ENCODE peak calls at places on chromosomes 2 and 18, in four cellular contexts. D, E, O and L are unnamed samples.

GRCh38 chr2:226903179-226903578 is 67.3 kb downstream of the RHBDD1 start:
- DNase-seq in O (no peak), E (peak; percentile 66), D (peak; percentile 91), L (peak; percentile 83)

GRCh38 chr2:192885569-192886160 is 690.9 kb upstream of the TMEFF2 start:
- DNase-seq in D (no peak), O (no peak), E (no peak), L (no peak)

GRCh38 chr2:213806125-213806726 is 522.0 kb downstream of the SPAG16 start:
- DNase-seq in D (peak; percentile 59), O (no peak), E (peak; percentile 62), L (peak; percentile 51)

GRCh38 chr2:61662990-61663389 is 124.8 kb upstream of the XPO1 start:
- DNase-seq in D (no peak), O (no peak), E (no peak), L (no peak)

GRCh38 chr2:54423213-54423612 is 32.9 kb upstream of the SPTBN1 start:
- DNase-seq in O (peak; percentile 61), E (no peak), D (no peak), L (no peak)

GRCh38 chr2:26770986-26771586 is 7.0 kb downstream of the SLC35F6 start:
- DNase-seq in D (peak; percentile 89), E (peak; percentile 96), O (peak; percentile 88), L (peak; percentile 83)

GRCh38 chr2:164066095-164066494 is 330.3 kb upstream of the FIGN start:
- DNase-seq in D (no peak), E (no peak), O (no peak), L (no peak)

GRCh38 chr18:74951165-74951760 is 257.7 kb downstream of the PTGR3 start:
- DNase-seq in O (peak; percentile 13), E (peak; percentile 97), D (peak; percentile 97), L (peak; percentile 58)

DNA sequence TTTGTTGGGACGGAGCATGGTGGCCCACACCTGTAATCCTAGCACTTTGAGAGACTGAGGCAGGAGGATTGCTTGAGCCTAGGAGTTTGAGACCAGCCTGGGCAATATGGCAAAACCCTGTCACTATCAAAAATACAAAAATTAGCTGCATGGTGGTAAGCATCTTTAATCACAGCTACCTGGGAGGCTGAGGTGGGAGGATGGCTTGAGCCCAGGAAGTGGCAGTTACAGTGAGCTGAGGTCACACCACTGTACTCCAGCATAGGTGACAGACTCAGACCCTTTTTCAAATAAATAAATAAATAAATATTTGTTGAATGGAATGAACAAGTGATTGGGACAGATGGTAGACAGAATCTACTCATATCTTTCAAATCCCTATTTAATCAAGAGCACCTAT is 5.7 kb upstream of the ITPRIPL1 start:
- DNase-seq in E (no peak), D (no peak), O (no peak), L (no peak)
- H3K4me3 ChIP-seq in E (no peak overlapping the region), D (no peak overlapping the region), O (no peak overlapping the region), L (no peak overlapping the region)

GRCh38 chr18:66553824-66554223 is 50.1 kb downstream of the CDH19 start:
- DNase-seq in E (no peak), D (peak; percentile 67), O (no peak), L (no peak)

GRCh38 chr18:66548747-66549146 is 55.1 kb downstream of the CDH19 start:
- DNase-seq in D (peak; percentile 5), E (no peak), O (no peak), L (no peak)
- TF ChIP-seq CTCF in D (peak; percentile 24), E (no peak), O (no peak), L (no peak)

GRCh38 chr2:187549193-187549592 is 5.0 kb downstream of the TFPI start:
- DNase-seq in O (no peak), D (no peak), E (no peak), L (no peak)
- H3K4me3 ChIP-seq in O (no peak overlapping the region), D (no peak overlapping the region), E (no peak overlapping the region), L (no peak overlapping the region)

GRCh38 chr18:71233177-71233576 is 944.3 kb downstream of the SOCS6 start:
- DNase-seq in D (no peak), O (no peak), E (no peak), L (no peak)

GRCh38 chr18:71242981-71243380 is 954.1 kb downstream of the SOCS6 start:
- DNase-seq in O (no peak), E (no peak), D (no peak), L (no peak)

GRCh38 chr18:71237636-71238035 is 948.8 kb downstream of the SOCS6 start:
- DNase-seq in O (no peak), D (no peak), E (no peak), L (no peak)

GRCh38 chr18:71239111-71239624 is 950.3 kb downstream of the SOCS6 start:
- DNase-seq in O (no peak), D (no peak), E (no peak), L (no peak)
- TF ChIP-seq CTCF in O (no peak), D (no peak), E (no peak), L (no peak)